ENCODE peak calls at places on chromosomes 3 and 15, in four cellular contexts. N is testis, S is iPS DF 6.9, C is adipocyte. A is an unnamed sample. For H3K4me1, H3K9me3 and H3K36me3, the result is how much of the 10 kb centered on the place peaks cover.

GRCh38 chr15:34271493-34271892 is 46.7 kb downstream of the EMC4 start:
- DNase-seq in N (no peak), S (no peak), C (peak), A (no peak)

GRCh38 chr15:57505949-57506391 is 85.7 kb upstream of the MYZAP start:
- DNase-seq in N (no peak), S (no peak), C (peak), A (no peak)

GRCh38 chr3:107235923-107236315 is 141.3 kb upstream of the CCDC54 start:
- DNase-seq in N (peak), S (peak), C (peak), A (peak)

GRCh38 chr15:37771462-37771861 is 163.0 kb upstream of the TMCO5A start:
- DNase-seq in N (no peak), S (no peak), C (no peak), A (no peak)

GRCh38 chr3:161224786-161225185 is 3.7 kb downstream of the NMD3 start:
- DNase-seq in N (no peak), S (no peak), C (no peak), A (no peak)

GRCh38 chr3:49671291-49672288 is 2.6 kb upstream of the APEH start:
- DNase-seq in N (peak), S (peak), C (peak), A (peak)

GRCh38 chr3:39501982-39502837 is 34.7 kb downstream of the MOBP start:
- DNase-seq in N (no peak), S (no peak), C (no peak), A (no peak)

GRCh38 chr3:42122261-42123011 is 31.3 kb downstream of the TRAK1 start:
- DNase-seq in N (no peak), S (no peak), C (no peak), A (no peak)

GRCh38 chr3:54020436-54020835 is 101.9 kb upstream of the CACNA2D3 start:
- DNase-seq in N (no peak), S (no peak), C (no peak), A (no peak)

GRCh38 chr3:88824646-88825303 is 282.6 kb upstream of the EPHA3 start:
- DNase-seq in N (no peak), S (no peak), C (no peak), A (no peak)

GRCh38 chr3:23002846-23003800 is 200.0 kb upstream of the UBE2E2 start:
- DNase-seq in N (peak), S (no peak), C (peak), A (peak)

GRCh38 chr15:55587321-55588069 is 650 bp downstream of the PYGO1 start:
- DNase-seq in N (peak), S (no peak), C (peak), A (peak)

GRCh38 chr15:50744601-50745000 is 20.9 kb downstream of the SPPL2A start:
- DNase-seq in N (no peak), S (no peak), C (peak), A (no peak)

GRCh38 chr3:171556574-171557145 is 96.5 kb upstream of the TNIK start:
- DNase-seq in N (no peak), S (no peak), C (no peak), A (no peak)

GRCh38 chr3:149898771-149899170 is 71.9 kb downstream of the PFN2 start:
- DNase-seq in N (peak), S (no peak), C (peak), A (no peak)

GRCh38 chr3:137762674-137763593 is 1.2 kb upstream of the SOX14 start:
- DNase-seq in N (no peak), S (no peak), C (no peak), A (no peak)

GRCh38 chr3:181711325-181712135 is at the start of gene SOX2:
- DNase-seq in N (peak), S (no peak), C (peak), A (peak)

GRCh38 chr15:50798684-50799083 is 33.2 kb upstream of the SPPL2A start:
- DNase-seq in N (no peak), S (no peak), C (no peak), A (no peak)

GRCh38 chr3:105823149-105823866 is 45.5 kb downstream of the CBLB start:
- DNase-seq in N (no peak), S (no peak), C (peak), A (peak)

GRCh38 chr3:16738451-16738850 is 133.2 kb upstream of the DAZL start:
- DNase-seq in N (no peak), S (no peak), C (no peak), A (no peak)

GRCh38 chr15:83446904-83447708 is at the start of gene SH3GL3:
- DNase-seq in N (peak), S (peak), C (peak), A (no peak)

GRCh38 chr15:65916664-65917406 is 47.5 kb downstream of the RAB11A start:
- DNase-seq in N (peak), S (peak), C (peak), A (peak)

GRCh38 chr3:123126051-123126450 is 59.2 kb downstream of the PDIA5 start:
- DNase-seq in N (no peak), S (no peak), C (no peak), A (no peak)

GRCh38 chr15:43748376-43748775 is 2.1 kb downstream of the PDIA3 start:
- DNase-seq in N (no peak), S (no peak), C (peak), A (no peak)

GRCh38 chr3:170043506-170043905 is 5.7 kb downstream of the GPR160 start:
- DNase-seq in N (no peak), S (no peak), C (no peak), A (no peak)

GRCh38 chr15:72231847-72232461 is 964 bp upstream of the PKM start:
- DNase-seq in N (peak), S (no peak), C (peak), A (peak)

GRCh38 chr3:170808041-170808440 is 62.0 kb downstream of the RPL22L1 start:
- DNase-seq in N (no peak), S (no peak), C (no peak), A (no peak)

GRCh38 chr15:23497710-23498111 is 50.7 kb upstream of the GOLGA6L2 start:
- DNase-seq in N (no peak), S (no peak), C (peak), A (peak)

GRCh38 chr15:35885870-35886269 is 339.9 kb upstream of the DPH6 start:
- DNase-seq in N (no peak), S (no peak), C (no peak), A (no peak)

GRCh38 chr15:77571741-77572140 is 61.0 kb downstream of the LINGO1 start:
- DNase-seq in N (no peak), S (no peak), C (no peak), A (no peak)

GRCh38 chr3:2262204-2262603 is 163.5 kb downstream of the CNTN4 start:
- DNase-seq in N (no peak), S (no peak), C (no peak), A (no peak)

GRCh38 chr15:65805019-65805738 is 13.1 kb upstream of the DENND4A start:
- DNase-seq in N (no peak), S (no peak), C (peak), A (no peak)

DNA sequence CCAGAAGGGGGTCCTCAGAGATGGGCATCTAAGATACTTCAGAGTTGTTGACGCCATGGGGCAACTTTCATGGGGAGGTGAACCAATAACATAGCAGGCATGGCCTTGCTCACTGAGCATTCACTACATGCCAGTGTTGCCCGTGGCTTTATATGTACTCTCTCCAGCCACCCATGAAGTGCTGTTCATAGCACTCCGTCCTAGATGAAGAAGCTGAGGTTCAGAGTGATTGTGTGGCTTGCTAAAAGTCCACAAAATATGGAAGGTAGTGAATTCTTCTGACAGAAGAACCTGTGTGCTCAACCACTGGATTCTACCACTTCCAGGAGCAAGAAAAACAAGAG is 9.8 kb upstream of the SEMA4B start:
- DNase-seq in N (no peak), S (no peak), C (no peak), A (no peak)
- H3K4me1 ChIP-seq in N (under half), S (under half), C (under half), A (under half)

DNA sequence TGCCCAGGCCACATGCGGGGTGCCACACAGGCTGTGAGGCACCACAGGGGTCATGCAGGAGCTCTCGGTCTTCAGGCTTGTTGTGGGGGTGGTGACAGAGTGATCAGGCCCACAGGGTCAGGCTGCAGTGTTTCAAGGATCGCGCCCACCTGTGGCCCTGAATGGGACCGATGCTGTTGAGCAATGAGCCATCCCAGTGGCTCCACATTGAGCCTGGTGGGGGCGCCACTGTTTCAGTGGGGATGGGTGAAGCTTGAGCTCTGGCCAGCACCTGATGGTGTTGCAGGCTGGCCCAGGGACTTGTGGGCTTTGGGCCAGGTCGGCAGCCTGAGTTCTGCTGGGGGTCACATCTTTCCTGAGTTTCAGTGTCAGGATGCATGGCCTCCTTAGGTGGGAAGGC is 230.1 kb downstream of the UBE3A start:
- DNase-seq in N (no peak), S (no peak), C (no peak), A (no peak)
- H3K9me3 ChIP-seq in N (under half), S (under half), C (under half), A (under half)

GRCh38 chr3:63993653-63994079 is 29.6 kb downstream of the PSMD6 start:
- DNase-seq in N (peak), S (peak), C (peak), A (peak)
- H3K36me3 ChIP-seq in N (under half), S (under half), C (half or more), A (under half)

GRCh38 chr15:63892794-63893441 is 59.2 kb upstream of the HERC1 start:
- DNase-seq in N (no peak), S (no peak), C (no peak), A (no peak)

GRCh38 chr15:63893866-63894661 is 60.3 kb upstream of the HERC1 start:
- DNase-seq in N (no peak), S (no peak), C (no peak), A (no peak)

GRCh38 chr15:63895787-63896218 is 62.1 kb upstream of the HERC1 start:
- DNase-seq in N (no peak), S (no peak), C (no peak), A (no peak)

GRCh38 chr15:63895194-63895593 is 61.4 kb upstream of the HERC1 start:
- DNase-seq in N (no peak), S (no peak), C (no peak), A (no peak)

GRCh38 chr15:63894662-63894949 is 60.9 kb upstream of the HERC1 start:
- DNase-seq in N (no peak), S (no peak), C (no peak), A (no peak)
- H3K4me1 ChIP-seq in N (under half), S (under half), C (under half), A (under half)

DNA sequence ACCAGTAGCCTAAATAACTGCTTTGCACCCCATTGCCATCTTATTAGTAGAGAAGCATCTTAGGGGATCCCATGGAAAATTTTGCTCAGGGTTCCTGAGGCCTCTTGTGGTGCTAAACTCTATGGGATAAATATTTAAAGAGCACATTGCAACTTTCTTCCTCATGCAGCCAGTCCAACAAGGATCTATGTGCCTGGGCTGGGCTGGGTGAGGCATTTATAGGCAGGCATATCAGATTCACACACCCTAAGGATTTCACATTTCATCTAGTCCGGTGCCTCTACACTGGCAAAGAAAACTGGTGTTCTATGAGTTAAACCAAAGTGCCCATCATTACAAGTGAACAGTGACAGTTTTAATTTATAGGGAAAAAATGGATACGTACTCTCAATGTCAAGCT is 512.3 kb downstream of the EDEM1 start:
- DNase-seq in N (no peak), S (no peak), C (no peak), A (no peak)
- H3K9me3 ChIP-seq in N (under half), S (under half), C (under half), A (under half)

GRCh38 chr15:76282451-76282850 is 28.8 kb downstream of the ETFA start:
- DNase-seq in N (no peak), S (no peak), C (no peak), A (no peak)
- H3K36me3 ChIP-seq in N (under half), S (under half), C (half or more), A (half or more)

GRCh38 chr15:42171795-42172194 is 15.4 kb upstream of the PLA2G4F start:
- DNase-seq in N (no peak), S (no peak), C (no peak), A (no peak)
- H3K4me1 ChIP-seq in N (under half), S (under half), C (under half), A (under half)

DNA sequence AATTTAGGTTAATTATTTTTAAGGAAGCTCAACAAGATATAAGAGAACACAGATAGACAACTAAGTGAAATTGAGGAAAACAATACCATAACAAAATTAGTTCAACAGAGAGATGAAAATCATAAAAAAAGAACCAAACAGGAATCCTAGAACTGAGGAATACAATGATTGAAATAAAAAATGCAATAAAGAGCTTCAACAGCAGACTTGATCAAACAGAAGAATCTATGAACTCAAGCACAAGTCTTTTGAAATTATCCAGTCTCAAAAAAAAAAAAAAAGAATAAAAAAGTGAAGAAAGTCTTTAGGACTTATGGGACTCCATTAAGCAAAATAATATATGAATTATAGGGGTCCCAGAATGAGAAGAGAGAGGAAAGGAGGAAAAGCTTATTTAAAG is 42.0 kb upstream of the GNB4 start:
- DNase-seq in N (no peak), S (no peak), C (no peak), A (no peak)
- H3K9me3 ChIP-seq in N (under half), S (under half), C (half or more), A (under half)

DNA sequence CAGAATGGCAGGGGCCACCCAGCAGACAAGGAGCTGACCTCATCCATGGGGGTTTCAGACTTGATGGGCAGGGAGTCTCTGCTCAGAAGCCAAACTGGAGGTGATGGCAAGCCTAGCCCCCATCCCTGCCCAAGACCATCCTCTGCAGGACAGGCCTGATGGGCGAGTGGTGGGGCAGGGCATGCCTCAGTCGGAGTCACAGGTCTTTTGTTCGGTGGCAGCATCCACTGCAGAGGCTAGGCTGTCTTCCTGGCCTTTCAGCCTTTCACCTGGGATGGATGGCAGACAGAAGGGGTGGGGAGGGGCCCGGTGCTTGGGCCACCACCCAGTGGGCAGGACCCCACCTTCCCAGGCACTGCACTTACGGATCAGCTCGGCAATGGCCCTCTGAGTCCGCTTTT is 44.4 kb downstream of the PTH1R start:
- DNase-seq in N (no peak), S (no peak), C (no peak), A (no peak)
- H3K36me3 ChIP-seq in N (under half), S (under half), C (half or more), A (half or more)